ENCODE peak calls at places on chromosome 1, in six cellular contexts. Y is OCI-LY7, K is right cardiac atrium, O is thyroid gland, B is tibial nerve, N is A549. F is an unnamed sample.

GRCh38 chr1:90671251-90671650 is 45.9 kb downstream of the BARHL2 start:
- DNase-seq in K (no peak), Y (no peak), B (no peak), N (no peak), O (no peak), F (no peak)

GRCh38 chr1:101081496-101082282 is 56.1 kb upstream of the DPH5 start:
- DNase-seq in O (no peak), N (no peak), Y (no peak), B (no peak), K (no peak), F (no peak)

GRCh38 chr1:109535971-109536491 is 3.6 kb upstream of the GPR61 start:
- DNase-seq in K (peak), N (no peak), B (no peak), O (peak), Y (no peak), F (peak)

GRCh38 chr1:76933847-76934657 is 66.8 kb downstream of the ST6GALNAC5 start:
- DNase-seq in Y (no peak), O (no peak), B (no peak), K (no peak), N (no peak), F (no peak)

GRCh38 chr1:2824999-2825398 is 23.5 kb upstream of the TTC34 start:
- DNase-seq in N (no peak), O (no peak), B (no peak), K (no peak), Y (no peak), F (no peak)

GRCh38 chr1:72111662-72112061 is 170.7 kb downstream of the NEGR1 start:
- DNase-seq in K (no peak), B (no peak), Y (no peak), N (no peak), O (no peak), F (no peak)

GRCh38 chr1:175320804-175321203 is 128.2 kb upstream of the KIAA0040 start:
- DNase-seq in K (no peak), N (no peak), Y (no peak), B (no peak), O (no peak), F (no peak)

GRCh38 chr1:225572422-225572821 is 80.5 kb downstream of the ENAH start:
- DNase-seq in N (peak), B (no peak), K (no peak), Y (no peak), O (no peak), F (no peak)

GRCh38 chr1:197965132-197965707 is 48.0 kb downstream of the LHX9 start:
- DNase-seq in B (no peak), Y (no peak), O (no peak), N (no peak), K (no peak), F (no peak)

GRCh38 chr1:230867903-230868735 is at the start of gene C1orf198:
- DNase-seq in B (peak), Y (peak), O (peak), K (peak), N (peak), F (peak)

GRCh38 chr1:230870916-230871315 is 2.6 kb upstream of the C1orf198 start:
- DNase-seq in B (no peak), Y (no peak), O (no peak), K (no peak), N (no peak), F (no peak)

GRCh38 chr1:230868736-230869385 is 540 bp upstream of the C1orf198 start:
- DNase-seq in K (peak), B (no peak), Y (peak), N (peak), O (peak), F (peak)

GRCh38 chr1:230867119-230867902 is 1.0 kb downstream of the C1orf198 start:
- DNase-seq in B (no peak), O (no peak), N (no peak), K (no peak), Y (peak), F (no peak)

GRCh38 chr1:230869499-230869898 is 1.2 kb upstream of the C1orf198 start:
- DNase-seq in N (no peak), B (no peak), Y (no peak), K (no peak), O (no peak), F (no peak)
- H3K4me3 ChIP-seq in N (no peak), B (peak), Y (no peak), K (no peak), O (no peak), F (no peak)

DNA sequence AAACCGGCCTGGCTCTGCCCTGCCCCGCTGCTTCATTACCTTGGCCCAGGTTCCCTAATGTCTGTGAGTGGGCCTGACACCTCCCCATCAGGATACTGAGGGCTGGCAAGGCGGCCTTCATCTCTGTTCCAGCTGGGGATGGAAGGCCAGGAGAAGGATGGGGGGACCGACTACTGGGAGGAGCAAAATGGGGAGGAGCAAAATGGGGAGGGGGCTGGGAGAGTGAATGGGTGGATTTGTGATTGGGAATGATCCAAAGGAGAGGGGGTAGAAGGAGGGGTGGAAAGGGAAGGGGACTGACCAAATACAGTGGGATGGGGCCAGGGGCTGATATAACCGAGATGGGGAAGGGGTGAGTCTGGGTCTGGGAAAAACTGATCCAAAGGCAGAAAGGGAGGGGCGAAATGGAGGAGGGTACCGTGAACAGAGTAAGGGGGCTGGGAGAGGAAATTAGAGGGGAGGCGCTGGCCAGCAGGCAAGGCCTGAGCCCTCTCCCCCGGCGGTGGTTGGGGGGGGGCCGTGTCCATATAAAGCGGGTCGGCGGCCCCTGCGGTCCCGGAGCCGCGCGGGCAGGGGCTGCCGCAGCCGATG is at the start of gene FOXE3:
- DNase-seq in K (no peak), O (no peak), N (no peak), Y (no peak), B (no peak), F (no peak)
- H3K4me3 ChIP-seq in K (peak), O (no peak), N (peak), Y (no peak), B (peak), F (peak)

GRCh38 chr1:23216771-23217420 is 406 bp downstream of the HTR1D start:
- DNase-seq in Y (peak), N (no peak), B (no peak), K (peak), O (peak), F (no peak)
- H3K4me3 ChIP-seq in Y (no peak), N (peak), B (peak), K (peak), O (no peak), F (peak)

GRCh38 chr1:54336121-54336520 is 70.1 kb downstream of the SSBP3 start:
- DNase-seq in Y (no peak), O (no peak), N (no peak), B (no peak), K (no peak), F (no peak)
- H3K4me3 ChIP-seq in Y (no peak), O (no peak), N (no peak), B (peak), K (no peak), F (no peak)

DNA sequence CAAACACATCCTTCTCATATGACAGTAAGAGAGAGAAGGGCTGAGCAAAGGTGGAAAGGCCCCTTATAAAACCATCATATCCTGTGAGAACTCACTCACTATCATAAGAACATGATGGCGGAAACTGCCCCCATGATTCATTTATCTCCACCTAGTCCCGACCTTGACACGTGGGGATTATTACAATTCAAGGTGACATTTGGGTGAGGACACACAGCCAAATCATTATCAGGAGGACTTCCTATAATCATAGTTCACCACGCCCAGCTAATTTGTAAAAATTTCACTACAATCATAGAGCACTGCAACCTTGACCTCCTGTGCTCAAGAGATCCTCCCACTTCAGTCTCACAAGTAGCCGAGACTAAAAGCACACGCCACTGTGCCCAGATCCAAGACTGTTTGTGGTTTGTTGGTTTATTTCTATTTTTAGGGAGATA is 164.8 kb downstream of the RERE start:
- DNase-seq in O (no peak), B (no peak), K (no peak), N (no peak), Y (no peak), F (peak)
- H3K4me3 ChIP-seq in O (no peak), B (no peak), K (no peak), N (no peak), Y (no peak), F (no peak)

GRCh38 chr1:201586806-201587205 is 47.9 kb downstream of the NAV1 start:
- DNase-seq in K (no peak), N (no peak), Y (no peak), B (no peak), O (peak), F (no peak)
- H3K4me3 ChIP-seq in K (no peak), N (no peak), Y (no peak), B (no peak), O (no peak), F (no peak)

GRCh38 chr1:17061486-17062271 is 7.8 kb upstream of the SDHB start:
- DNase-seq in K (no peak), N (no peak), O (no peak), Y (no peak), B (no peak), F (no peak)

GRCh38 chr1:17056586-17056985 is 2.8 kb upstream of the SDHB start:
- DNase-seq in K (no peak), B (no peak), O (no peak), N (no peak), Y (no peak), F (no peak)

GRCh38 chr1:17060129-17060868 is 6.5 kb upstream of the SDHB start:
- DNase-seq in K (no peak), Y (peak), N (no peak), B (no peak), O (no peak), F (no peak)

GRCh38 chr1:17055801-17056200 is 2.0 kb upstream of the SDHB start:
- DNase-seq in N (no peak), Y (no peak), K (no peak), B (no peak), O (no peak), F (no peak)

GRCh38 chr1:17059391-17060128 is 5.7 kb upstream of the SDHB start:
- DNase-seq in B (peak), Y (peak), O (peak), N (peak), K (peak), F (peak)
- H3K4me3 ChIP-seq in B (no peak), Y (no peak), O (no peak), N (no peak), K (no peak), F (no peak)

GRCh38 chr1:201689647-201690046 is 139.3 kb upstream of the IPO9 start:
- DNase-seq in B (no peak), K (no peak), O (no peak), N (no peak), Y (no peak), F (no peak)

GRCh38 chr1:201690528-201690927 is 138.4 kb upstream of the IPO9 start:
- DNase-seq in O (no peak), B (no peak), Y (no peak), K (no peak), N (no peak), F (no peak)

GRCh38 chr1:201692307-201693018 is 136.5 kb upstream of the IPO9 start:
- DNase-seq in O (no peak), B (no peak), K (no peak), N (no peak), Y (no peak), F (no peak)

GRCh38 chr1:201693019-201693372 is 136.0 kb upstream of the IPO9 start:
- DNase-seq in N (no peak), B (no peak), K (no peak), O (no peak), Y (no peak), F (no peak)

DNA sequence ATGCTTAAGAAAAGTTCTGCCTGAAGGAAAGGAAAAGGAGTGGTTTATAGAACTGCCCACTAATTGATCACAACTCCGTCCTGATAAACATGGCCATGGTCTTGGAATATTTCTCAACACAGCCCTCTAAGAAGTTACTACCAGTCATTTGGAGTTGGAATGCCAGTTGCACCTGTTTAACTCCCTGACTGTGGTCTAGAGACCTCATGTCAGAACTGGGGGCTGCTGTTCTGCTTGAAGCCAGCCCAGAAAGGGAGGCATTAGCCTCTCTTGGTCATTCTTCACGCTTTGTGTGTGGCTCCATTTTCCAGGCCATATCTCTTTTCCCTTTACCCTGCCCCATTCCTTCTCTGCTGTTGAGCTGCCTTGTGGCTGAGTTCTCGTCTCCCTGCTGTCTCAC is 137.2 kb upstream of the IPO9 start:
- DNase-seq in B (no peak), O (no peak), N (no peak), K (no peak), Y (no peak), F (no peak)
- H3K4me3 ChIP-seq in B (no peak), O (no peak), N (no peak), K (no peak), Y (no peak), F (no peak)

GRCh38 chr1:245156041-245156735 is 1.4 kb downstream of the KIF26B start:
- DNase-seq in O (peak), Y (peak), B (peak), K (peak), N (peak), F (peak)
- H3K4me3 ChIP-seq in O (peak), Y (peak), B (peak), K (peak), N (peak), F (peak)